ENCODE peak calls at places on chromosomes 4 and X, in ten cellular contexts. One of them, this sample, is unnamed.

GRCh38 chrX:78092296-78092695 is 11.8 kb upstream of the PGK1 start:
- DNase-seq in AG20443: peak
- DNase-seq in bronchial epithelial cell: peak
- DNase-seq in stimulated activated CD8-positive, alpha-beta memory T cell treated with anti-CD3 and anti-CD28 coated beads, Interleukin-4, amount 100 ng/mL, for 4 hours: no peak
- DNase-seq in GM23248: peak
- DNase-seq in NCI-H2081: no peak
- DNase-seq in EL: peak
- DNase-seq in pancreas: no peak
- DNase-seq in tibial nerve: no peak
- DNase-seq in cardiac muscle cell: peak
- DNase-seq in this sample: no peak

GRCh38 chrX:47560179-47560830 is 700 bp upstream of the ARAF start:
- DNase-seq in GM23248: no peak
- DNase-seq in EL: no peak
- DNase-seq in AG20443: no peak
- DNase-seq in bronchial epithelial cell: no peak
- DNase-seq in pancreas: no peak
- DNase-seq in cardiac muscle cell: no peak
- DNase-seq in NCI-H2081: no peak
- DNase-seq in stimulated activated CD8-positive, alpha-beta memory T cell treated with anti-CD3 and anti-CD28 coated beads, Interleukin-4, amount 100 ng/mL, for 4 hours: no peak
- DNase-seq in tibial nerve: no peak
- DNase-seq in this sample: no peak

GRCh38 chrX:25158635-25159034 is 142.9 kb upstream of the ARX start:
- DNase-seq in pancreas: no peak
- DNase-seq in GM23248: peak
- DNase-seq in NCI-H2081: no peak
- DNase-seq in tibial nerve: no peak
- DNase-seq in AG20443: no peak
- DNase-seq in cardiac muscle cell: no peak
- DNase-seq in stimulated activated CD8-positive, alpha-beta memory T cell treated with anti-CD3 and anti-CD28 coated beads, Interleukin-4, amount 100 ng/mL, for 4 hours: no peak
- DNase-seq in EL: no peak
- DNase-seq in bronchial epithelial cell: peak
- DNase-seq in this sample: no peak

GRCh38 chr4:6660430-6660829 is 19.9 kb downstream of the MRFAP1 start:
- DNase-seq in stimulated activated CD8-positive, alpha-beta memory T cell treated with anti-CD3 and anti-CD28 coated beads, Interleukin-4, amount 100 ng/mL, for 4 hours: no peak
- DNase-seq in AG20443: no peak
- DNase-seq in tibial nerve: no peak
- DNase-seq in NCI-H2081: no peak
- DNase-seq in cardiac muscle cell: peak
- DNase-seq in bronchial epithelial cell: no peak
- DNase-seq in GM23248: no peak
- DNase-seq in EL: no peak
- DNase-seq in pancreas: no peak
- DNase-seq in this sample: no peak

GRCh38 chr4:76310683-76311082 is 4.2 kb downstream of the STBD1 start:
- DNase-seq in pancreas: no peak
- DNase-seq in tibial nerve: no peak
- DNase-seq in GM23248: no peak
- DNase-seq in NCI-H2081: no peak
- DNase-seq in EL: no peak
- DNase-seq in bronchial epithelial cell: no peak
- DNase-seq in stimulated activated CD8-positive, alpha-beta memory T cell treated with anti-CD3 and anti-CD28 coated beads, Interleukin-4, amount 100 ng/mL, for 4 hours: no peak
- DNase-seq in cardiac muscle cell: no peak
- DNase-seq in AG20443: no peak
- DNase-seq in this sample: no peak

GRCh38 chr4:118797558-118798142 is 38.3 kb downstream of the SEC24D start:
- DNase-seq in GM23248: peak
- DNase-seq in EL: peak
- DNase-seq in pancreas: no peak
- DNase-seq in bronchial epithelial cell: peak
- DNase-seq in cardiac muscle cell: peak
- DNase-seq in AG20443: no peak
- DNase-seq in stimulated activated CD8-positive, alpha-beta memory T cell treated with anti-CD3 and anti-CD28 coated beads, Interleukin-4, amount 100 ng/mL, for 4 hours: no peak
- DNase-seq in tibial nerve: no peak
- DNase-seq in NCI-H2081: no peak
- DNase-seq in this sample: no peak

GRCh38 chrX:101595739-101596419 is 21.9 kb downstream of the ARMCX6 start:
- DNase-seq in stimulated activated CD8-positive, alpha-beta memory T cell treated with anti-CD3 and anti-CD28 coated beads, Interleukin-4, amount 100 ng/mL, for 4 hours: no peak
- DNase-seq in tibial nerve: peak
- DNase-seq in cardiac muscle cell: peak
- DNase-seq in bronchial epithelial cell: peak
- DNase-seq in NCI-H2081: peak
- DNase-seq in AG20443: peak
- DNase-seq in pancreas: no peak
- DNase-seq in EL: peak
- DNase-seq in GM23248: peak
- DNase-seq in this sample: no peak

GRCh38 chr4:8594097-8595038 is 1.8 kb downstream of the CPZ start:
- DNase-seq in EL: peak
- DNase-seq in cardiac muscle cell: peak
- DNase-seq in pancreas: no peak
- DNase-seq in bronchial epithelial cell: peak
- DNase-seq in tibial nerve: peak
- DNase-seq in GM23248: peak
- DNase-seq in stimulated activated CD8-positive, alpha-beta memory T cell treated with anti-CD3 and anti-CD28 coated beads, Interleukin-4, amount 100 ng/mL, for 4 hours: no peak
- DNase-seq in AG20443: peak
- DNase-seq in NCI-H2081: peak
- DNase-seq in this sample: no peak

GRCh38 chrX:10483191-10483808 is 137.1 kb downstream of the MID1 start:
- DNase-seq in bronchial epithelial cell: peak
- DNase-seq in AG20443: no peak
- DNase-seq in pancreas: no peak
- DNase-seq in stimulated activated CD8-positive, alpha-beta memory T cell treated with anti-CD3 and anti-CD28 coated beads, Interleukin-4, amount 100 ng/mL, for 4 hours: no peak
- DNase-seq in cardiac muscle cell: peak
- DNase-seq in NCI-H2081: no peak
- DNase-seq in EL: no peak
- DNase-seq in GM23248: no peak
- DNase-seq in tibial nerve: peak
- DNase-seq in this sample: no peak

GRCh38 chr4:120070191-120070590 is 3.5 kb upstream of the MAD2L1 start:
- DNase-seq in EL: peak
- DNase-seq in cardiac muscle cell: no peak
- DNase-seq in stimulated activated CD8-positive, alpha-beta memory T cell treated with anti-CD3 and anti-CD28 coated beads, Interleukin-4, amount 100 ng/mL, for 4 hours: no peak
- DNase-seq in GM23248: peak
- DNase-seq in tibial nerve: no peak
- DNase-seq in bronchial epithelial cell: peak
- DNase-seq in AG20443: no peak
- DNase-seq in NCI-H2081: no peak
- DNase-seq in pancreas: no peak
- DNase-seq in this sample: no peak

GRCh38 chr4:179663641-179664431 is 2221.6 kb upstream of the AGA start:
- DNase-seq in AG20443: no peak
- DNase-seq in pancreas: no peak
- DNase-seq in EL: no peak
- DNase-seq in cardiac muscle cell: no peak
- DNase-seq in stimulated activated CD8-positive, alpha-beta memory T cell treated with anti-CD3 and anti-CD28 coated beads, Interleukin-4, amount 100 ng/mL, for 4 hours: no peak
- DNase-seq in bronchial epithelial cell: no peak
- DNase-seq in GM23248: no peak
- DNase-seq in NCI-H2081: no peak
- DNase-seq in tibial nerve: no peak
- DNase-seq in this sample: no peak

GRCh38 chr4:4765811-4766210 is 93.7 kb upstream of the MSX1 start:
- DNase-seq in GM23248: no peak
- DNase-seq in tibial nerve: no peak
- DNase-seq in bronchial epithelial cell: no peak
- DNase-seq in cardiac muscle cell: no peak
- DNase-seq in NCI-H2081: no peak
- DNase-seq in pancreas: no peak
- DNase-seq in EL: no peak
- DNase-seq in AG20443: no peak
- DNase-seq in stimulated activated CD8-positive, alpha-beta memory T cell treated with anti-CD3 and anti-CD28 coated beads, Interleukin-4, amount 100 ng/mL, for 4 hours: no peak
- DNase-seq in this sample: no peak

GRCh38 chrX:74232859-74233258 is 71.1 kb upstream of the ZCCHC13 start:
- DNase-seq in GM23248: peak
- DNase-seq in pancreas: no peak
- DNase-seq in NCI-H2081: peak
- DNase-seq in tibial nerve: no peak
- DNase-seq in stimulated activated CD8-positive, alpha-beta memory T cell treated with anti-CD3 and anti-CD28 coated beads, Interleukin-4, amount 100 ng/mL, for 4 hours: no peak
- DNase-seq in bronchial epithelial cell: peak
- DNase-seq in EL: peak
- DNase-seq in cardiac muscle cell: peak
- DNase-seq in AG20443: no peak
- DNase-seq in this sample: no peak

GRCh38 chr4:183571350-183572076 is 66.7 kb downstream of the ING2 start:
- DNase-seq in NCI-H2081: no peak
- DNase-seq in GM23248: peak
- DNase-seq in pancreas: peak
- DNase-seq in EL: peak
- DNase-seq in bronchial epithelial cell: peak
- DNase-seq in cardiac muscle cell: peak
- DNase-seq in stimulated activated CD8-positive, alpha-beta memory T cell treated with anti-CD3 and anti-CD28 coated beads, Interleukin-4, amount 100 ng/mL, for 4 hours: no peak
- DNase-seq in tibial nerve: no peak
- DNase-seq in AG20443: no peak
- DNase-seq in this sample: no peak

GRCh38 chrX:53950130-53950733 is 94.0 kb downstream of the PHF8 start:
- DNase-seq in pancreas: no peak
- DNase-seq in AG20443: no peak
- DNase-seq in GM23248: no peak
- DNase-seq in cardiac muscle cell: no peak
- DNase-seq in NCI-H2081: no peak
- DNase-seq in tibial nerve: no peak
- DNase-seq in stimulated activated CD8-positive, alpha-beta memory T cell treated with anti-CD3 and anti-CD28 coated beads, Interleukin-4, amount 100 ng/mL, for 4 hours: no peak
- DNase-seq in bronchial epithelial cell: peak
- DNase-seq in EL: no peak
- DNase-seq in this sample: no peak

GRCh38 chr4:181692965-181693364 is 550.2 kb upstream of the TENM3 start:
- DNase-seq in NCI-H2081: no peak
- DNase-seq in tibial nerve: no peak
- DNase-seq in EL: no peak
- DNase-seq in GM23248: no peak
- DNase-seq in stimulated activated CD8-positive, alpha-beta memory T cell treated with anti-CD3 and anti-CD28 coated beads, Interleukin-4, amount 100 ng/mL, for 4 hours: no peak
- DNase-seq in AG20443: no peak
- DNase-seq in cardiac muscle cell: no peak
- DNase-seq in bronchial epithelial cell: no peak
- DNase-seq in pancreas: no peak
- DNase-seq in this sample: no peak

This sample was measured in GOT3.